ENCODE peak calls at places on chromosomes 4 and X, in six cellular contexts. One of them, this sample, is unnamed.

GRCh38 chr4:175127314-175127713 is 209.2 kb downstream of the ADAM29 start:
- ATAC-seq in stimulated activated naive CD8-positive, alpha-beta T cell treated with anti-CD3 and anti-CD28 coated beads, Interleukin-15, amount 100 ng/mL, for 72 hours: no peak
- ATAC-seq in aorta: no peak
- ATAC-seq in Panc1: no peak
- ATAC-seq in central memory CD8-positive, alpha-beta T cell: no peak
- ATAC-seq in IMR-90: no peak
- ATAC-seq in this sample: no peak

GRCh38 chrX:154327026-154327820 is 31.6 kb downstream of the TKTL1 start:
- ATAC-seq in central memory CD8-positive, alpha-beta T cell: peak; percentile 96
- ATAC-seq in IMR-90: no peak
- ATAC-seq in Panc1: no peak
- ATAC-seq in aorta: no peak
- ATAC-seq in stimulated activated naive CD8-positive, alpha-beta T cell treated with anti-CD3 and anti-CD28 coated beads, Interleukin-15, amount 100 ng/mL, for 72 hours: peak; percentile 86
- ATAC-seq in this sample: peak; percentile 77

GRCh38 chr4:68724426-68724825 is 54.0 kb upstream of the UGT2B15 start:
- ATAC-seq in stimulated activated naive CD8-positive, alpha-beta T cell treated with anti-CD3 and anti-CD28 coated beads, Interleukin-15, amount 100 ng/mL, for 72 hours: peak; percentile 15
- ATAC-seq in aorta: no peak
- ATAC-seq in Panc1: no peak
- ATAC-seq in central memory CD8-positive, alpha-beta T cell: peak; percentile 19
- ATAC-seq in IMR-90: no peak
- ATAC-seq in this sample: peak; percentile 56

GRCh38 chr4:147560632-147561031 is 56.6 kb upstream of the TMEM184C start:
- ATAC-seq in stimulated activated naive CD8-positive, alpha-beta T cell treated with anti-CD3 and anti-CD28 coated beads, Interleukin-15, amount 100 ng/mL, for 72 hours: no peak
- ATAC-seq in aorta: no peak
- ATAC-seq in central memory CD8-positive, alpha-beta T cell: no peak
- ATAC-seq in IMR-90: peak; percentile 87
- ATAC-seq in Panc1: no peak
- ATAC-seq in this sample: no peak

GRCh38 chr4:48064349-48064748 is 47.8 kb downstream of the NIPAL1 start:
- ATAC-seq in IMR-90: no peak
- ATAC-seq in aorta: no peak
- ATAC-seq in central memory CD8-positive, alpha-beta T cell: no peak
- ATAC-seq in stimulated activated naive CD8-positive, alpha-beta T cell treated with anti-CD3 and anti-CD28 coated beads, Interleukin-15, amount 100 ng/mL, for 72 hours: peak; percentile 88
- ATAC-seq in Panc1: no peak
- ATAC-seq in this sample: peak; percentile 79

GRCh38 chrX:17182317-17182716 is 192.7 kb upstream of the NHS start:
- ATAC-seq in stimulated activated naive CD8-positive, alpha-beta T cell treated with anti-CD3 and anti-CD28 coated beads, Interleukin-15, amount 100 ng/mL, for 72 hours: no peak
- ATAC-seq in Panc1: no peak
- ATAC-seq in aorta: no peak
- ATAC-seq in IMR-90: no peak
- ATAC-seq in central memory CD8-positive, alpha-beta T cell: no peak
- ATAC-seq in this sample: no peak

GRCh38 chrX:39957816-39958561 is 139.8 kb downstream of the BCOR start:
- ATAC-seq in central memory CD8-positive, alpha-beta T cell: no peak
- ATAC-seq in Panc1: no peak
- ATAC-seq in IMR-90: no peak
- ATAC-seq in aorta: peak; percentile 17
- ATAC-seq in stimulated activated naive CD8-positive, alpha-beta T cell treated with anti-CD3 and anti-CD28 coated beads, Interleukin-15, amount 100 ng/mL, for 72 hours: no peak
- ATAC-seq in this sample: no peak

GRCh38 chr4:88737304-88738015 is 39.8 kb upstream of the NAP1L5 start:
- ATAC-seq in stimulated activated naive CD8-positive, alpha-beta T cell treated with anti-CD3 and anti-CD28 coated beads, Interleukin-15, amount 100 ng/mL, for 72 hours: peak; percentile 88
- ATAC-seq in IMR-90: no peak
- ATAC-seq in aorta: no peak
- ATAC-seq in central memory CD8-positive, alpha-beta T cell: peak; percentile 54
- ATAC-seq in Panc1: no peak
- ATAC-seq in this sample: peak; percentile 63

GRCh38 chr4:81814909-81815539 is 343.3 kb upstream of the RASGEF1B start:
- ATAC-seq in central memory CD8-positive, alpha-beta T cell: no peak
- ATAC-seq in IMR-90: no peak
- ATAC-seq in Panc1: no peak
- ATAC-seq in aorta: peak; percentile 56
- ATAC-seq in stimulated activated naive CD8-positive, alpha-beta T cell treated with anti-CD3 and anti-CD28 coated beads, Interleukin-15, amount 100 ng/mL, for 72 hours: no peak
- ATAC-seq in this sample: no peak

GRCh38 chr4:165709526-165709925 is 163.5 kb upstream of the TLL1 start:
- ATAC-seq in Panc1: no peak
- ATAC-seq in aorta: peak; percentile 33
- ATAC-seq in IMR-90: no peak
- ATAC-seq in stimulated activated naive CD8-positive, alpha-beta T cell treated with anti-CD3 and anti-CD28 coated beads, Interleukin-15, amount 100 ng/mL, for 72 hours: no peak
- ATAC-seq in central memory CD8-positive, alpha-beta T cell: no peak
- ATAC-seq in this sample: no peak

GRCh38 chr4:172953896-172954568 is 214.6 kb upstream of the GALNT7 start:
- ATAC-seq in IMR-90: no peak
- ATAC-seq in aorta: no peak
- ATAC-seq in stimulated activated naive CD8-positive, alpha-beta T cell treated with anti-CD3 and anti-CD28 coated beads, Interleukin-15, amount 100 ng/mL, for 72 hours: no peak
- ATAC-seq in central memory CD8-positive, alpha-beta T cell: no peak
- ATAC-seq in Panc1: no peak
- ATAC-seq in this sample: no peak

GRCh38 chr4:38672247-38673071 is 8.5 kb downstream of the KLF3 start:
- ATAC-seq in IMR-90: no peak
- ATAC-seq in stimulated activated naive CD8-positive, alpha-beta T cell treated with anti-CD3 and anti-CD28 coated beads, Interleukin-15, amount 100 ng/mL, for 72 hours: peak; percentile 2
- ATAC-seq in aorta: no peak
- ATAC-seq in Panc1: peak; percentile 40
- ATAC-seq in central memory CD8-positive, alpha-beta T cell: no peak
- ATAC-seq in this sample: no peak